ENCODE peak calls at places on chromosomes 3 and 15, in four cellular contexts. J is ascending aorta, U is spleen, I is stomach. M is an unnamed sample.

GRCh38 chr3:45182915-45183881 is 37.0 kb upstream of the CDCP1 start:
- DNase-seq in J (no peak), U (peak; percentile 10), I (peak; percentile 82), M (no peak)

GRCh38 chr15:78810003-78810376 is 1.3 kb downstream of the ADAMTS7 start:
- DNase-seq in J (no peak), U (no peak), I (no peak), M (no peak)

GRCh38 chr3:132071043-132071442 is 36.2 kb upstream of the CPNE4 start:
- DNase-seq in J (no peak), U (no peak), I (peak; percentile 27), M (no peak)

GRCh38 chr3:124685481-124685880 is 44.8 kb upstream of the UMPS start:
- DNase-seq in J (no peak), U (no peak), I (no peak), M (no peak)

GRCh38 chr15:32837935-32838334 is 120.1 kb downstream of the GREM1 start:
- DNase-seq in J (no peak), U (no peak), I (no peak), M (no peak)

GRCh38 chr3:103926936-103927335 is 1439.8 kb upstream of the ALCAM start:
- DNase-seq in J (no peak), U (peak; percentile 61), I (no peak), M (no peak)

GRCh38 chr15:101042320-101042719 is 123.2 kb downstream of the LRRK1 start:
- DNase-seq in J (peak; percentile 56), U (peak; percentile 20), I (peak; percentile 8), M (no peak)

GRCh38 chr3:171811059-171811912 is 1.0 kb upstream of the PLD1 start:
- DNase-seq in J (no peak), U (no peak), I (no peak), M (no peak)

GRCh38 chr3:72288955-72289707 is 504.2 kb upstream of the PROK2 start:
- DNase-seq in J (no peak), U (peak; percentile 82), I (peak; percentile 52), M (no peak)

GRCh38 chr3:8452112-8452511 is 49.5 kb upstream of the LMCD1 start:
- DNase-seq in J (no peak), U (no peak), I (no peak), M (no peak)

DNA sequence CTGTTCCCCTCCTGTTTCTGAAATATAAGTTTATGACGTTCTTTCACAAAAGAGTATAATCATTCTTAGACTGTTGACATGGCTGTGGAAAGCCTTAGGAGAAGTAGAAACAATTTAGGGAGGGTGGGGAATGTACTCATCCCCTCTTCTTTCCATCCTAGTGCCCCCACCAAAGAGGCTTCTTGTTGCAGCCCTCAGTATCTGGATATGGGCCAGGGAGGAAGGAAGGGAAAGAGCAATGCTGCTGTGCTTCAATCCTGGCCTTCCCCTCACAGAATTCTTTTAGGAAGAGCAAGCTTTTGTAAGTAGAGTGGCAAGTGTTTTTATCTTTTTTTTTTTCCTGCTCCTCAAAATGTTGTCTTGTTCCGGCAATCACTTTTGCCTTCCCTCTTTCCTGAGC is 1.7 kb downstream of the INAFM2 start:
- DNase-seq in J (no peak), U (no peak), I (no peak), M (no peak)
- H3K4me3 ChIP-seq in J (peak overlapping the region; percentile 82), U (peak overlapping the region; percentile 84), I (peak overlapping the region; percentile 85), M (peak overlapping the region; percentile 87)

GRCh38 chr3:49013738-49014660 is 4.4 kb downstream of the DALRD3 start:
- DNase-seq in J (no peak), U (no peak), I (peak; percentile 66), M (no peak)
- TF ChIP-seq CTCF in J (peak; percentile 33), U (peak; percentile 61), I (peak; percentile 53), M (peak; percentile 42)

GRCh38 chr3:52088445-52089367 is 32.3 kb upstream of the DUSP7 start:
- DNase-seq in J (no peak), U (peak; percentile 81), I (no peak), M (no peak)
- H3K27ac ChIP-seq in J (peak overlapping the region; percentile 99), U (peak overlapping the region; percentile 57), I (peak overlapping the region; percentile 4), M (peak overlapping the region; percentile 93)

DNA sequence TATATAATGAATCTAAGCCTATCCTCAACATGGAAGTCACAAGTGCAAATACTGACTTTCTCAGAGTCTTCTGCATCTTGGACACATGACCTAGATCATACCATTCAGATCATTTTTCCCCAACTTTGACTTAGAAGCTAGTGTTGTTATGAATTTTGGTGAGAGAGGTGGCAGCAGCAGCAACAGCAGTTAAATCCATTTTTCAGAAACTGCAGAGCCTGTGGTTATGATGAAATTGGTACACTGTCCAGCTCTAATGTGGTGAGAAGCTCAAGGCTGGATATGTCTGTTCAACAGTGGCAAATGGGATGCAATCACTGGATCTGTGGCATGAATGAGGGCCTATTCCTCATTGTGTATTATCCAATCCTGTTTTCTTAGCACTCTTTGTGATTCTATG is 290.1 kb upstream of the SATB1 start:
- DNase-seq in J (no peak), U (no peak), I (no peak), M (no peak)
- H3K4me3 ChIP-seq in J (no peak overlapping the region), U (no peak overlapping the region), I (no peak overlapping the region), M (no peak overlapping the region)

GRCh38 chr3:188243124-188243795 is 89.3 kb downstream of the LPP start:
- DNase-seq in J (no peak), U (no peak), I (no peak), M (no peak)
- TF ChIP-seq CTCF in J (no peak), U (no peak), I (no peak), M (no peak)

M was measured in thoracic aorta.